ENCODE peak calls at places on chromosomes 2 and 18, in five cellular contexts. U is AG04450, D is heart left ventricle, N is pancreas, J is ovary. F is an unnamed sample.
A peak's percentile ranks its signal among the peaks of the same experiment; 100 is the strongest.

GRCh38 chr2:157468931-157469708 is 25.2 kb upstream of the CYTIP start:
- DNase-seq in U (no peak), D (no peak), J (no peak), N (no peak), F (no peak)

GRCh38 chr2:117850015-117850414 is 35.5 kb downstream of the DDX18 start:
- DNase-seq in J (no peak), N (no peak), D (no peak), U (no peak), F (no peak)

GRCh38 chr2:45330617-45331016 is 280.4 kb downstream of the SRBD1 start:
- DNase-seq in U (no peak), J (no peak), N (no peak), D (no peak), F (no peak)

GRCh38 chr2:176959614-176960013 is 253.0 kb upstream of the HNRNPA3 start:
- DNase-seq in D (no peak), U (no peak), J (no peak), N (no peak), F (no peak)

GRCh38 chr18:62869327-62869726 is 154.0 kb downstream of the PHLPP1 start:
- DNase-seq in N (no peak), J (no peak), U (no peak), D (no peak), F (no peak)

GRCh38 chr2:224586127-224586702 is 1.1 kb upstream of the CUL3 start:
- DNase-seq in J (no peak), N (no peak), D (no peak), U (no peak), F (no peak)

GRCh38 chr18:51123046-51123395 is 74.5 kb downstream of the MEX3C start:
- DNase-seq in U (no peak), D (no peak), N (no peak), J (no peak), F (no peak)

GRCh38 chr2:193520709-193521458 is 1326.2 kb upstream of the TMEFF2 start:
- DNase-seq in N (no peak), U (no peak), D (no peak), J (no peak), F (no peak)

GRCh38 chr2:190181066-190181681 is 118.6 kb upstream of the MSTN start:
- DNase-seq in U (no peak), N (no peak), J (no peak), D (no peak), F (no peak)

GRCh38 chr2:14626873-14627272 is 5.6 kb upstream of the LRATD1 start:
- DNase-seq in U (no peak), N (no peak), D (no peak), J (no peak), F (no peak)

GRCh38 chr2:88199912-88200682 is 30.0 kb downstream of the THNSL2 start:
- DNase-seq in U (no peak), J (no peak), D (peak; percentile 39), N (no peak), F (peak; percentile 70)

GRCh38 chr2:3770724-3771415 is 67.5 kb downstream of the DCDC2C start:
- DNase-seq in N (no peak), D (no peak), U (no peak), J (no peak), F (no peak)

GRCh38 chr2:206082298-206082843 is 3.6 kb downstream of the INO80D start:
- DNase-seq in N (no peak), D (no peak), J (no peak), U (no peak), F (no peak)
- H3K4me3 ChIP-seq in N (no peak overlapping the region), D (no peak overlapping the region), J (no peak overlapping the region), U (no peak overlapping the region), F (no peak overlapping the region)

GRCh38 chr2:127185720-127186119 is 34.4 kb downstream of the CYP27C1 start:
- DNase-seq in N (no peak), J (no peak), D (no peak), U (no peak), F (no peak)

GRCh38 chr2:127185093-127185492 is 35.0 kb downstream of the CYP27C1 start:
- DNase-seq in N (no peak), U (no peak), D (no peak), J (no peak), F (no peak)

GRCh38 chr2:127188797-127189196 is 31.3 kb downstream of the CYP27C1 start:
- DNase-seq in N (no peak), U (no peak), J (no peak), D (no peak), F (no peak)

GRCh38 chr2:127187831-127188230 is 32.3 kb downstream of the CYP27C1 start:
- DNase-seq in J (no peak), D (no peak), U (no peak), N (no peak), F (no peak)

DNA sequence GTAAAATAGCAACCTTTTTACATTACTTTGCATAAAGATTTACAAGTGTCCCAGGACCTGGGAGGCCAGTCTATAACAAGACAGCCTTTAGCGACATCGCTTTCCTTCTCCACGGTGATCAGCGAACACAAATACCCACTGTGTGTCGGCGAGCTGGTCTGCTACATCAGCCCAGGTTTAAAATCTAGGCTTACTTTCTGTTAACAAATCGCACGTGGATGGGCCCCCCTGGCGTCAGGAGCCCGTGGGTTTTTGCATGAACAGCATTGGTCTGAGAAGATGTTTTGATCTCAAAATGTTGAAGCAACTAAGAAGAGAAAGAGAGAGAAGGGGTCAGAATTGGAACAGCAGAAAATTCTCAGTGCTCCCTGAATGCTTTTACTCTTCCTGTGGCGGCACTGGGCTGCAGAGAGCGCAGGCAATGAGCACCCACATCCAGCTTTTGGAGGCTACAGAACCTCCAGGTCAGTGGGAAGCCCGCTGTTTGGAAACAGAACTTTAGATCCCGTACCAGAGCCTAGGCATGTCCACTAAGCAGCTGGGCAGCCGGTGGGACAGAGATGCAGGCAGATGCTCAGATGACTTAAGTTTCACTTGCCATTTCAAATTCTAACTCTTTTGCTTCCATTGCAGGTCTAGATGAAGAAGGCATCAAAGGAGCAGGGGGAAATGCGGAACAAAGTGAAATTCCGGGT is 32.9 kb downstream of the CYP27C1 start:
- DNase-seq in N (no peak), D (no peak), U (no peak), J (no peak), F (no peak)
- H3K27me3 ChIP-seq in N (no peaks in the 10 kb centered on the region), D (no peaks in the 10 kb centered on the region), U (peaks cover 21% of the 10 kb centered on the region), J (no peaks in the 10 kb centered on the region), F (no peaks in the 10 kb centered on the region)

GRCh38 chr2:65371094-65371474 is 61.3 kb downstream of the SPRED2 start:
- DNase-seq in J (no peak), N (no peak), D (no peak), U (no peak), F (no peak)
- H3K4me3 ChIP-seq in J (no peak overlapping the region), N (no peak overlapping the region), D (no peak overlapping the region), U (no peak overlapping the region), F (peak overlapping the region; percentile 21)

GRCh38 chr2:19355416-19355821 is 3.0 kb downstream of the OSR1 start:
- DNase-seq in N (no peak), U (no peak), J (no peak), D (no peak), F (no peak)
- H3K27me3 ChIP-seq in N (peaks cover 69% of the 10 kb centered on the region), U (no peaks in the 10 kb centered on the region), J (no peaks in the 10 kb centered on the region), D (peaks cover 12% of the 10 kb centered on the region), F (no peaks in the 10 kb centered on the region)